ENCODE peak calls at places on chromosomes 4 and X, in seven cellular contexts. F is stromal cell of bone marrow, M is cardiac muscle cell, Q is NCI-H2029 treated with DMSO at 0.1 percent for 48 hours, C is activated T-cell treated with anti-CD3 and anti-CD28 coated beads for 1 hour, L is breast epithelium, A is renal cortical epithelial cell. S is an unnamed sample.
A peak's percentile ranks its signal among the peaks of the same experiment; 100 is the strongest.

GRCh38 chr4:43348591-43348990 is 456.1 kb downstream of the GRXCR1 start:
- DNase-seq in L (no peak), Q (no peak), A (no peak), F (no peak), M (no peak), C (no peak), S (no peak)

GRCh38 chrX:72045552-72046277 is 86.0 kb downstream of the RTL5 start:
- DNase-seq in L (peak; percentile 70), M (peak; percentile 85), A (no peak), Q (no peak), F (no peak), C (no peak), S (no peak)

GRCh38 chr4:83921124-83921523 is 385.2 kb downstream of the GPAT3 start:
- DNase-seq in C (no peak), F (no peak), M (no peak), L (no peak), A (no peak), Q (no peak), S (no peak)

GRCh38 chr4:148044889-148045352 is 313.0 kb downstream of the ARHGAP10 start:
- DNase-seq in M (no peak), Q (no peak), A (peak; percentile 18), F (no peak), C (no peak), L (no peak), S (no peak)

GRCh38 chr4:43379001-43379400 is 486.5 kb downstream of the GRXCR1 start:
- DNase-seq in L (no peak), A (no peak), C (no peak), F (no peak), Q (no peak), M (no peak), S (no peak)

GRCh38 chrX:69034451-69034850 is 130.8 kb downstream of the PJA1 start:
- DNase-seq in M (peak; percentile 6), Q (no peak), F (no peak), A (no peak), C (no peak), L (no peak), S (no peak)

GRCh38 chrX:153794897-153795816 is 689 bp downstream of the SSR4 start:
- DNase-seq in A (no peak), L (no peak), M (no peak), F (no peak), C (peak; percentile 11), Q (no peak), S (no peak)

GRCh38 chr4:110510955-110511544 is 35.1 kb downstream of the ENPEP start:
- DNase-seq in F (peak; percentile 42), A (peak; percentile 81), C (no peak), L (no peak), Q (peak; percentile 16), M (peak; percentile 74), S (peak; percentile 67)

GRCh38 chr4:1981251-1982055 is 27.3 kb downstream of the NELFA start:
- DNase-seq in L (no peak), C (no peak), A (no peak), M (peak; percentile 25), Q (no peak), F (no peak), S (peak; percentile 10)

GRCh38 chr4:40626183-40626990 is 3.3 kb downstream of the RBM47 start:
- DNase-seq in L (no peak), A (peak; percentile 73), C (no peak), M (no peak), F (no peak), Q (no peak), S (no peak)

GRCh38 chr4:23324291-23324690 is 565.6 kb downstream of the PPARGC1A start:
- DNase-seq in M (no peak), A (peak; percentile 90), F (no peak), C (no peak), Q (no peak), L (no peak), S (no peak)

GRCh38 chrX:44265559-44265958 is 77.9 kb downstream of the EFHC2 start:
- DNase-seq in A (no peak), F (no peak), L (no peak), C (no peak), Q (no peak), M (no peak), S (peak; percentile 51)

GRCh38 chr4:39617534-39617933 is 21.1 kb downstream of the SMIM14 start:
- DNase-seq in M (no peak), A (no peak), Q (no peak), C (no peak), L (no peak), F (no peak), S (no peak)

GRCh38 chrX:151871244-151871643 is 41.4 kb upstream of the MAGEA4 start:
- DNase-seq in A (peak; percentile 47), L (no peak), M (no peak), F (peak; percentile 61), C (no peak), Q (no peak), S (no peak)

GRCh38 chrX:10545882-10546281 is 74.5 kb downstream of the MID1 start:
- DNase-seq in C (no peak), M (no peak), A (no peak), L (no peak), F (no peak), Q (no peak), S (no peak)

GRCh38 chrX:151975736-151976275 is 1.3 kb upstream of the GABRE start:
- DNase-seq in C (no peak), Q (no peak), A (no peak), L (no peak), M (no peak), F (no peak), S (no peak)

GRCh38 chr4:145301386-145302080 is 121.1 kb upstream of the OTUD4 start:
- DNase-seq in A (peak; percentile 73), F (no peak), L (no peak), M (no peak), C (no peak), Q (no peak), S (no peak)

GRCh38 chrX:119880076-119880475 is 8.4 kb downstream of the NDUFA1 start:
- DNase-seq in A (peak; percentile 6), L (no peak), M (no peak), C (no peak), F (no peak), Q (no peak), S (peak; percentile 63)

GRCh38 chr4:101972791-101973190 is 182.3 kb downstream of the BANK1 start:
- DNase-seq in Q (no peak), A (peak; percentile 15), L (no peak), C (no peak), M (no peak), F (no peak), S (peak; percentile 14)

GRCh38 chrX:154490021-154490413 is 412 bp downstream of the SLC10A3 start:
- DNase-seq in A (peak; percentile 19), F (peak; percentile 31), Q (no peak), L (no peak), M (no peak), C (no peak), S (no peak)

GRCh38 chr4:182536221-182536620 is 293.0 kb downstream of the TENM3 start:
- DNase-seq in M (peak; percentile 90), A (no peak), F (no peak), Q (no peak), C (no peak), L (no peak), S (no peak)

GRCh38 chr4:79823148-79823763 is 249.8 kb downstream of the ANTXR2 start:
- DNase-seq in A (no peak), M (no peak), C (no peak), L (no peak), F (peak; percentile 9), Q (no peak), S (no peak)

GRCh38 chrX:27626066-27626465 is 35.9 kb downstream of the DCAF8L2 start:
- DNase-seq in F (no peak), M (no peak), L (no peak), Q (no peak), C (no peak), A (no peak), S (no peak)

GRCh38 chr4:139144911-139145551 is 32.0 kb downstream of the ELF2 start:
- DNase-seq in Q (no peak), A (peak; percentile 30), M (no peak), F (no peak), L (no peak), C (no peak), S (peak; percentile 48)

GRCh38 chr4:84967292-84967651 is 782 bp upstream of the WDFY3 start:
- DNase-seq in M (no peak), L (no peak), F (no peak), C (no peak), A (peak; percentile 52), Q (no peak), S (no peak)

GRCh38 chr4:99564921-99565320 is 1.1 kb upstream of the TRMT10A start:
- DNase-seq in Q (no peak), A (no peak), M (no peak), C (no peak), F (no peak), L (no peak), S (no peak)

GRCh38 chr4:67037489-67037888 is 507.8 kb downstream of the CENPC start:
- DNase-seq in L (no peak), F (no peak), A (no peak), Q (no peak), C (no peak), M (no peak), S (no peak)

GRCh38 chrX:69503228-69503834 is 795 bp upstream of the NALF2 start:
- DNase-seq in C (no peak), F (no peak), M (no peak), Q (peak; percentile 22), L (no peak), A (peak; percentile 7), S (no peak)

GRCh38 chr4:2059034-2059725 is at the start of gene NAT8L:
- DNase-seq in Q (no peak), F (no peak), L (no peak), M (peak; percentile 83), C (no peak), A (no peak), S (peak; percentile 46)

GRCh38 chr4:6935961-6936360 is 26.3 kb downstream of the TBC1D14 start:
- DNase-seq in L (no peak), M (no peak), A (no peak), Q (no peak), F (no peak), C (no peak), S (no peak)

GRCh38 chr4:113750734-113751133 is 10.8 kb downstream of the CAMK2D start:
- DNase-seq in L (no peak), A (no peak), F (no peak), M (no peak), C (no peak), Q (no peak), S (no peak)

GRCh38 chr4:173169428-173170209 is 1.0 kb downstream of the GALNT7 start:
- DNase-seq in A (no peak), C (peak; percentile 28), L (peak; percentile 22), F (no peak), Q (no peak), M (peak; percentile 80), S (peak; percentile 61)

GRCh38 chr4:86132459-86132858 is 227.4 kb downstream of the MAPK10 start:
- DNase-seq in L (no peak), C (no peak), M (no peak), F (no peak), A (no peak), Q (no peak), S (no peak)

GRCh38 chr4:56627985-56628384 is 53.1 kb downstream of the HOPX start:
- DNase-seq in F (no peak), A (no peak), Q (no peak), C (no peak), L (no peak), M (no peak), S (no peak)